ENCODE peak calls at places on chromosomes 6 and 20, in four cellular contexts. W is GM13977, D is brain microvascular endothelial cell, L is cardiac muscle cell. K is an unnamed sample.

GRCh38 chr20:61951695-61952533 is 113.8 kb downstream of the TAF4 start:
- DNase-seq in W (no peak), D (no peak), L (peak; percentile 12), K (no peak)

GRCh38 chr6:20837189-20837588 is 302.9 kb downstream of the CDKAL1 start:
- DNase-seq in W (no peak), D (no peak), L (no peak), K (no peak)

GRCh38 chr6:53734473-53735299 is 60.1 kb upstream of the LRRC1 start:
- DNase-seq in W (peak; percentile 11), D (peak; percentile 72), L (peak; percentile 58), K (peak; percentile 92)

GRCh38 chr6:2831392-2831791 is 10.3 kb downstream of the SERPINB1 start:
- DNase-seq in W (no peak), D (no peak), L (no peak), K (no peak)

GRCh38 chr6:139569561-139569960 is 195.1 kb upstream of the CITED2 start:
- DNase-seq in W (no peak), D (peak; percentile 42), L (no peak), K (peak; percentile 43)

GRCh38 chr6:25717856-25718740 is 36.4 kb upstream of the SLC17A4 start:
- DNase-seq in W (peak; percentile 28), D (peak; percentile 28), L (peak; percentile 60), K (peak; percentile 57)

GRCh38 chr6:144286503-144287393 is 1.6 kb downstream of the UTRN start:
- DNase-seq in W (peak; percentile 55), D (peak; percentile 89), L (peak; percentile 94), K (peak; percentile 82)

GRCh38 chr20:22473293-22473692 is 111.1 kb downstream of the FOXA2 start:
- DNase-seq in W (no peak), D (no peak), L (no peak), K (no peak)

GRCh38 chr6:69784595-69785377 is 12.0 kb downstream of the LMBRD1 start:
- DNase-seq in W (no peak), D (no peak), L (no peak), K (no peak)

GRCh38 chr20:406200-407096 is 1.7 kb upstream of the RBCK1 start:
- DNase-seq in W (no peak), D (no peak), L (no peak), K (no peak)

GRCh38 chr6:70694371-70694770 is 26.7 kb downstream of the SMAP1 start:
- DNase-seq in W (no peak), D (no peak), L (no peak), K (no peak)

GRCh38 chr20:699811-700338 is 24.3 kb upstream of the SCRT2 start:
- DNase-seq in W (no peak), D (no peak), L (no peak), K (no peak)

GRCh38 chr20:6333110-6333509 is 210.3 kb upstream of the FERMT1 start:
- DNase-seq in W (no peak), D (no peak), L (no peak), K (no peak)

GRCh38 chr6:106614592-106615301 is 14.6 kb downstream of the RTN4IP1 start:
- DNase-seq in W (no peak), D (no peak), L (no peak), K (no peak)

GRCh38 chr6:50007821-50008220 is 14.0 kb downstream of the DEFB110 start:
- DNase-seq in W (no peak), D (no peak), L (no peak), K (peak; percentile 68)

GRCh38 chr6:132354517-132355167 is 46.6 kb downstream of the MOXD1 start:
- DNase-seq in W (no peak), D (peak; percentile 19), L (no peak), K (peak; percentile 37)

GRCh38 chr20:35091808-35092523 is 641 bp downstream of the TRPC4AP start:
- DNase-seq in W (no peak), D (no peak), L (no peak), K (peak; percentile 25)

GRCh38 chr6:32761084-32761483 is 2.2 kb downstream of the HLA-DQB2 start:
- DNase-seq in W (no peak), D (no peak), L (no peak), K (no peak)
- TF ChIP-seq CTCF in W (no peak), D (no peak), L (no peak), K (no peak)

DNA sequence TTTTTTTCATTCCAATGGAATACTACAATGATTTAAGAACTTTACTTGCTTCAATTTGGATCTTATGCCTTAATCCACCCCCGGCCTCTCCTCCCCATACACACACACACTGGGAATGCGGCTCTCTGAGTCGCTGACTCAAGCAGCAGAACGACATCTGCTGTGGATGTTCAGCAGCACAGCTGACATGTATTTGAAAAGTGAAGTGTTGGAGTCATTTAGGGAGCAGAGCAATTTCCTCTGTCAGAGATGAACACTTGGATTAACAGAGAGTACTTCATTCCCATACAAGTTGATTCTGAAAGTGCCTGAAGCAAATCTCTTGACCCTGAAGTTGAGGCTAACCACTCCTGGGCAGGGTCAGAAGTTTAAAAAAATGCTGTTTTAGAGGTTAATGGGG is 27.9 kb upstream of the LAMA4 start:
- DNase-seq in W (no peak), D (peak; percentile 78), L (peak; percentile 79), K (peak; percentile 64)
- TF ChIP-seq CTCF in W (no peak), D (peak; percentile 72), L (peak; percentile 47), K (peak; percentile 31)

GRCh38 chr6:68038815-68039408 is 596.2 kb upstream of the ADGRB3 start:
- DNase-seq in W (no peak), D (no peak), L (no peak), K (no peak)

GRCh38 chr6:68042339-68043121 is 592.6 kb upstream of the ADGRB3 start:
- DNase-seq in W (no peak), D (no peak), L (no peak), K (peak; percentile 6)

GRCh38 chr6:68040312-68040778 is 594.7 kb upstream of the ADGRB3 start:
- DNase-seq in W (no peak), D (no peak), L (peak; percentile 24), K (no peak)

GRCh38 chr6:68040780-68041179 is 594.3 kb upstream of the ADGRB3 start:
- DNase-seq in W (no peak), D (no peak), L (no peak), K (no peak)

GRCh38 chr6:68039641-68040311 is 595.3 kb upstream of the ADGRB3 start:
- DNase-seq in W (no peak), D (no peak), L (no peak), K (no peak)
- TF ChIP-seq CTCF in W (no peak), D (no peak), L (no peak), K (no peak)

DNA sequence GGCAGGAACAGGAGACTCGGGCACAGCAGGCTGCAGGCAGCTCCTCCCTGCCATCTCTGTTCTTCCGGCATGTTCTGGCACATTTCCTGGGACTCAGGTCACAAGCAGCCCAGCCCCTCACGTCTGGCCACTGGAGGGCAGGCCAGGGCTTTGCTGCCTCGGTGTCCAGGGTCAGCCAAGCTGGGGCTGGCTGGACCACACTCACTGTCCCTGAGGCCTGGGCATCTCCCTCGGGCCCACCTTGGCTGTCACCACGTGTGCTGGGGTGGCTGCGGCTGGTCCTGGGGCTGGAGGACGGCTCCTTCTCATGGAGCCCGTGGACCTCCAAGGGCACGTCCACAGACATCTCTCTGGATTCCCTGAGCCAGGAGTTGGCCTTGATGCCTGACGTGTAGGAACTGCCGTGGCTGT is 18.5 kb downstream of the FRMD1 start:
- DNase-seq in W (no peak), D (peak; percentile 62), L (peak; percentile 91), K (peak; percentile 74)
- TF ChIP-seq CTCF in W (no peak), D (peak; percentile 72), L (peak; percentile 89), K (peak; percentile 47)

DNA sequence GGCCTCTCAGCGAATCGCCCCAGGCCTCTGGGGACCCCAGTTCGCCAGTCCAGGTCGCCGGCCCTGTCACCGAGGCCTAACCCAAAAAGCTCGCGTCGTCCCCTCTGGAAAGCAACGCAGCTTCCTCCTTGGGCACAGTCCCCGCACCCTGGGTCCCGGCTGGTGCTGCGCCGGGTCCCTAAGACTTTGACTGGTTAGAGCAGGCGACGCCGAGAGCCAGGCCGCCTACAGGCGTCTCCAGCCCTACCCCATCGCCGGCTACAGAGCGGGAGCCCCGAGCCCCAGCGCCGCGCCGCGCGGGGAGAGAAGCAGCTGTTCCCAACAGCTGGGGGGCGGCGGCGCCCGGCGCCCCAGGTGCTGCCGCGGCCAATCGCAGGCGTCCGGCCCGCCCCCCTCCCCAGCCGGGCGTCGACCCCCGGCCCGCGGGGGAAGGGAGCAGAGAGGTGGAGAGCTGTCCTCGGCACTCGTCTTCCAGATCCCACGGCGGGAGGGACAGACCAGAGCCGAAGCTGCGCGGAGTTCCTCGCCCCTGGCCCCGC is 540 bp upstream of the RBM24 start:
- DNase-seq in W (no peak), D (peak; percentile 15), L (peak; percentile 31), K (no peak)
- TF ChIP-seq CTCF in W (no peak), D (peak; percentile 41), L (peak; percentile 3), K (no peak)

K was measured in MCF 10A.